ENCODE peak calls at places on chromosomes 11 and 22, in seven cellular contexts. G, D, Q, S, P, O and I are unnamed samples.

GRCh38 chr11:71342951-71343827 is 90.8 kb upstream of the SHANK2 start:
- DNase-seq in D (peak; percentile 76), P (no peak), O (peak; percentile 45), S (no peak), G (peak; percentile 45), Q (peak; percentile 1), I (peak; percentile 32)

GRCh38 chr22:22076937-22077703 is 94.5 kb upstream of the TOP3B start:
- DNase-seq in G (no peak), S (no peak), Q (no peak), P (no peak), D (no peak), O (peak; percentile 18), I (peak; percentile 40)

GRCh38 chr11:73942030-73942429 is 8.8 kb upstream of the DNAJB13 start:
- DNase-seq in S (no peak), G (no peak), O (no peak), P (no peak), D (no peak), Q (no peak), I (no peak)

GRCh38 chr11:8383627-8384026 is 119.9 kb upstream of the LMO1 start:
- DNase-seq in P (no peak), Q (no peak), S (no peak), D (no peak), O (no peak), G (no peak), I (no peak)

GRCh38 chr22:19129871-19130270 is 1.2 kb upstream of the TSSK2 start:
- DNase-seq in D (no peak), G (no peak), O (no peak), S (no peak), P (no peak), Q (no peak), I (no peak)

GRCh38 chr22:26585104-26585790 is 4.7 kb downstream of the TPST2 start:
- DNase-seq in P (no peak), S (no peak), Q (peak; percentile 73), D (no peak), G (no peak), O (peak; percentile 93), I (peak; percentile 89)

GRCh38 chr11:34316347-34317037 is 41.3 kb downstream of the ABTB2 start:
- DNase-seq in G (no peak), P (no peak), S (no peak), D (no peak), Q (no peak), O (peak; percentile 34), I (no peak)

GRCh38 chr11:132168326-132168725 is 797.9 kb downstream of the NTM start:
- DNase-seq in Q (no peak), P (no peak), O (no peak), D (no peak), G (no peak), S (no peak), I (no peak)

GRCh38 chr22:20186183-20186870 is 35.5 kb upstream of the CCDC188 start:
- DNase-seq in S (no peak), D (no peak), P (no peak), Q (no peak), G (no peak), O (no peak), I (no peak)

GRCh38 chr11:75968021-75968685 is 153.1 kb downstream of the UVRAG start:
- DNase-seq in P (no peak), O (peak; percentile 19), S (no peak), Q (no peak), D (no peak), G (no peak), I (peak; percentile 53)

GRCh38 chr22:49966716-49967332 is 6.3 kb downstream of the PIM3 start:
- DNase-seq in D (no peak), G (peak; percentile 89), O (no peak), P (peak; percentile 11), Q (no peak), S (no peak), I (peak; percentile 52)

GRCh38 chr11:26087095-26087935 is 244.6 kb upstream of the ANO3 start:
- DNase-seq in S (no peak), O (no peak), Q (no peak), P (no peak), D (peak; percentile 27), G (no peak), I (no peak)